ENCODE peak calls at places on chromosomes 11 and 22, in ten cellular contexts. R, A, P, Y, X, Z, B, L, Q and S are unnamed samples.

GRCh38 chr11:42013656-42014201 is 554.3 kb upstream of the LRRC4C start:
- DNase-seq in R (no peak), A (no peak), P (no peak), Y (no peak), X (no peak), Z (no peak), B (no peak), L (no peak), Q (no peak), S (no peak)

GRCh38 chr11:65787649-65788622 is 1.1 kb downstream of the OVOL1 start:
- DNase-seq in R (no peak), A (peak; percentile 64), P (no peak), Y (no peak), X (no peak), Z (no peak), B (no peak), L (no peak), Q (no peak), S (peak; percentile 86)

GRCh38 chr11:72471005-72471898 is 36.9 kb upstream of the CLPB start:
- DNase-seq in R (peak; percentile 63), A (peak; percentile 86), P (peak; percentile 56), Y (peak; percentile 64), X (peak; percentile 61), Z (peak; percentile 73), B (peak; percentile 44), L (peak; percentile 5), Q (peak; percentile 51), S (peak; percentile 89)

GRCh38 chr11:119318240-119319135 is 1.6 kb upstream of the MCAM start:
- DNase-seq in R (no peak), A (peak; percentile 93), P (no peak), Y (no peak), X (no peak), Z (no peak), B (no peak), L (no peak), Q (no peak), S (peak; percentile 88)

GRCh38 chr11:123187670-123188507 is 7.2 kb downstream of the CLMP start:
- DNase-seq in R (no peak), A (no peak), P (no peak), Y (no peak), X (no peak), Z (no peak), B (no peak), L (no peak), Q (no peak), S (no peak)

GRCh38 chr22:49362393-49362792 is 465.3 kb downstream of the BRD1 start:
- DNase-seq in R (no peak), A (no peak), P (no peak), Y (peak; percentile 29), X (no peak), Z (no peak), B (no peak), L (no peak), Q (no peak), S (no peak)

GRCh38 chr11:19428206-19429001 is 187.7 kb upstream of the E2F8 start:
- DNase-seq in R (no peak), A (no peak), P (no peak), Y (no peak), X (no peak), Z (no peak), B (no peak), L (no peak), Q (no peak), S (no peak)

GRCh38 chr11:17528906-17529813 is 15.1 kb downstream of the USH1C start:
- DNase-seq in R (no peak), A (no peak), P (no peak), Y (no peak), X (no peak), Z (no peak), B (no peak), L (no peak), Q (no peak), S (no peak)

GRCh38 chr11:67372232-67372992 is 986 bp downstream of the CLCF1 start:
- DNase-seq in R (no peak), A (no peak), P (no peak), Y (no peak), X (no peak), Z (no peak), B (no peak), L (no peak), Q (peak; percentile 51), S (peak; percentile 79)

GRCh38 chr11:85042368-85042767 is 584.8 kb downstream of the DLG2 start:
- DNase-seq in R (no peak), A (no peak), P (no peak), Y (no peak), X (no peak), Z (no peak), B (no peak), L (no peak), Q (no peak), S (no peak)

GRCh38 chr11:78981153-78981552 is 406.5 kb upstream of the NARS2 start:
- DNase-seq in R (no peak), A (no peak), P (no peak), Y (no peak), X (no peak), Z (no peak), B (no peak), L (no peak), Q (no peak), S (no peak)

GRCh38 chr11:62560566-62561103 is 13.1 kb downstream of the EEF1G start:
- DNase-seq in R (peak; percentile 91), A (peak; percentile 99), P (peak; percentile 77), Y (peak; percentile 85), X (peak; percentile 56), Z (peak; percentile 89), B (peak; percentile 81), L (peak; percentile 54), Q (peak; percentile 90), S (peak; percentile 98)

GRCh38 chr11:34631737-34632104 is 10.8 kb downstream of the EHF start:
- DNase-seq in R (no peak), A (no peak), P (no peak), Y (no peak), X (no peak), Z (no peak), B (no peak), L (no peak), Q (no peak), S (no peak)

GRCh38 chr11:57324154-57324885 is 432 bp downstream of the TNKS1BP1 start:
- DNase-seq in R (no peak), A (peak; percentile 86), P (no peak), Y (peak; percentile 76), X (no peak), Z (no peak), B (no peak), L (peak; percentile 27), Q (peak; percentile 65), S (peak; percentile 91)

GRCh38 chr11:35550374-35551036 is 25.1 kb upstream of the PAMR1 start:
- DNase-seq in R (no peak), A (no peak), P (no peak), Y (no peak), X (no peak), Z (no peak), B (no peak), L (no peak), Q (no peak), S (no peak)

GRCh38 chr11:21909145-21909544 is 283.7 kb upstream of the ANO5 start:
- DNase-seq in R (no peak), A (no peak), P (no peak), Y (no peak), X (no peak), Z (no peak), B (no peak), L (no peak), Q (no peak), S (no peak)

GRCh38 chr11:43574949-43575915 is 105.3 kb upstream of the HSD17B12 start:
- DNase-seq in R (no peak), A (peak; percentile 74), P (no peak), Y (no peak), X (no peak), Z (no peak), B (no peak), L (no peak), Q (no peak), S (peak; percentile 74)